ENCODE peak calls at places on chromosomes 2 and 18, in four cellular contexts. A is aorta, H is DND-41, E is NCI-H1105 treated with DMSO at 0.1 percent for 48 hours. D is an unnamed sample.

GRCh38 chr18:31497711-31498449 is at the start of gene DSG2:
- DNase-seq in A (peak), H (no peak), E (peak), D (no peak)

GRCh38 chr2:210158236-210158635 is 13.0 kb downstream of the KANSL1L start:
- DNase-seq in A (no peak), H (no peak), E (no peak), D (no peak)

GRCh38 chr18:28512357-28512756 is 335.4 kb upstream of the CDH2 start:
- DNase-seq in A (no peak), H (peak), E (no peak), D (no peak)

GRCh38 chr18:54357082-54357659 is 487 bp downstream of the STARD6 start:
- DNase-seq in A (no peak), H (no peak), E (peak), D (no peak)

GRCh38 chr2:10770956-10771750 is 41.4 kb downstream of the PDIA6 start:
- DNase-seq in A (peak), H (no peak), E (no peak), D (no peak)

GRCh38 chr2:200056105-200056504 is 100.7 kb downstream of the MAIP1 start:
- DNase-seq in A (no peak), H (no peak), E (no peak), D (no peak)

GRCh38 chr2:177251165-177251542 is 13.4 kb downstream of the NFE2L2 start:
- DNase-seq in A (no peak), H (no peak), E (no peak), D (no peak)

GRCh38 chr18:74972354-74972753 is 236.6 kb downstream of the PTGR3 start:
- DNase-seq in A (no peak), H (no peak), E (no peak), D (no peak)

GRCh38 chr18:382423-382984 is 114.7 kb upstream of the THOC1 start:
- DNase-seq in A (no peak), H (no peak), E (no peak), D (no peak)

GRCh38 chr2:7018261-7018701 is 101.1 kb downstream of the RNF144A start:
- DNase-seq in A (no peak), H (no peak), E (no peak), D (no peak)

GRCh38 chr2:190506666-190507065 is 27.9 kb downstream of the NEMP2 start:
- DNase-seq in A (no peak), H (no peak), E (peak), D (no peak)

GRCh38 chr2:106990307-106990706 is 104.3 kb upstream of the ST6GAL2 start:
- DNase-seq in A (no peak), H (no peak), E (no peak), D (peak)

GRCh38 chr2:239073270-239073669 is 225.4 kb downstream of the TWIST2 start:
- DNase-seq in A (no peak), H (no peak), E (no peak), D (no peak)

GRCh38 chr18:60123031-60123430 is 223.2 kb downstream of the PMAIP1 start:
- DNase-seq in A (no peak), H (no peak), E (no peak), D (no peak)

GRCh38 chr18:37565985-37566478 is 434 bp upstream of the CELF4 start:
- DNase-seq in A (peak), H (no peak), E (peak), D (no peak)

GRCh38 chr2:9593936-9594335 is 36.9 kb downstream of the YWHAQ start:
- DNase-seq in A (no peak), H (no peak), E (no peak), D (no peak)

GRCh38 chr2:148887349-148888002 is 12.4 kb downstream of the KIF5C start:
- DNase-seq in A (no peak), H (no peak), E (peak), D (no peak)

GRCh38 chr18:29892960-29893558 is 1149.5 kb downstream of the DSC3 start:
- DNase-seq in A (no peak), H (no peak), E (peak), D (no peak)

GRCh38 chr2:98607741-98608117 is 583 bp downstream of the COA5 start:
- DNase-seq in A (no peak), H (no peak), E (no peak), D (no peak)

GRCh38 chr18:77116201-77117080 is 16.1 kb downstream of the MBP start:
- DNase-seq in A (no peak), H (no peak), E (no peak), D (no peak)

D was measured in smooth muscle cell of the brain vasculature.